ENCODE peak calls at places on chromosome X, in six cellular contexts. E is lung, K is ovary, P is neuronal stem cell, C is A673, X is iPS DF 6.9. J is an unnamed sample.

GRCh38 chrX:136450050-136450830 is 37.5 kb upstream of the BRS3 start:
- DNase-seq in K (no peak), C (no peak), P (no peak), X (no peak), E (no peak), J (no peak)

GRCh38 chrX:49191033-49191871 is 5.1 kb upstream of the PRICKLE3 start:
- DNase-seq in P (peak), C (peak), X (peak), E (peak), K (peak), J (peak)

GRCh38 chrX:13103111-13103913 is 58.9 kb upstream of the FAM9C start:
- DNase-seq in K (no peak), E (no peak), X (no peak), P (no peak), C (no peak), J (no peak)

GRCh38 chrX:23386726-23387125 is 52.1 kb downstream of the PTCHD1 start:
- DNase-seq in E (no peak), P (no peak), C (no peak), K (no peak), X (no peak), J (no peak)

GRCh38 chrX:68931345-68931744 is 102.5 kb downstream of the EFNB1 start:
- DNase-seq in K (no peak), X (no peak), E (no peak), C (no peak), P (no peak), J (no peak)

GRCh38 chrX:46582964-46583363 is 9.4 kb downstream of the CHST7 start:
- DNase-seq in K (no peak), C (peak), X (no peak), P (no peak), E (no peak), J (no peak)

GRCh38 chrX:22486326-22486725 is 213.6 kb downstream of the CBLL2 start:
- DNase-seq in P (no peak), K (no peak), E (no peak), X (no peak), C (peak), J (no peak)

GRCh38 chrX:134933248-134933647 is 57.5 kb upstream of the SMIM10 start:
- DNase-seq in C (no peak), X (no peak), K (no peak), E (no peak), P (no peak), J (no peak)

GRCh38 chrX:132665676-132666075 is 176.8 kb upstream of the MBNL3 start:
- DNase-seq in C (no peak), K (no peak), E (no peak), P (no peak), X (no peak), J (no peak)

GRCh38 chrX:69016220-69016941 is 148.9 kb downstream of the PJA1 start:
- DNase-seq in K (no peak), P (no peak), C (no peak), X (no peak), E (peak), J (no peak)

GRCh38 chrX:10508891-10509290 is 111.5 kb downstream of the MID1 start:
- DNase-seq in P (no peak), K (no peak), C (no peak), X (peak), E (no peak), J (no peak)

GRCh38 chrX:10506781-10507180 is 113.6 kb downstream of the MID1 start:
- DNase-seq in K (no peak), C (no peak), X (no peak), E (no peak), P (no peak), J (no peak)

GRCh38 chrX:10507876-10508275 is 112.5 kb downstream of the MID1 start:
- DNase-seq in E (no peak), X (no peak), K (no peak), C (no peak), P (no peak), J (no peak)

GRCh38 chrX:10507181-10507580 is 113.2 kb downstream of the MID1 start:
- DNase-seq in E (no peak), P (no peak), X (no peak), C (no peak), K (peak), J (no peak)

GRCh38 chrX:10509397-10509796 is 111.0 kb downstream of the MID1 start:
- DNase-seq in E (no peak), K (no peak), X (no peak), P (no peak), C (no peak), J (no peak)
- H3K27ac ChIP-seq in E (no peak), K (no peak), X (no peak), P (no peak), C (no peak), J (no peak)

GRCh38 chrX:78315745-78316144 is 11.7 kb downstream of the CYSLTR1 start:
- DNase-seq in E (no peak), K (no peak), C (no peak), P (no peak), X (no peak), J (no peak)

GRCh38 chrX:78314561-78314960 is 12.8 kb downstream of the CYSLTR1 start:
- DNase-seq in C (no peak), K (no peak), P (no peak), E (no peak), X (no peak), J (no peak)

GRCh38 chrX:78307665-78308064 is 19.7 kb downstream of the CYSLTR1 start:
- DNase-seq in P (no peak), E (no peak), X (no peak), C (no peak), K (no peak), J (no peak)

GRCh38 chrX:78316310-78316709 is 11.1 kb downstream of the CYSLTR1 start:
- DNase-seq in K (no peak), E (no peak), P (no peak), C (no peak), X (no peak), J (no peak)

GRCh38 chrX:78313526-78313925 is 13.9 kb downstream of the CYSLTR1 start:
- DNase-seq in P (no peak), X (no peak), E (no peak), C (no peak), K (no peak), J (no peak)
- H3K27ac ChIP-seq in P (no peak), X (no peak), E (no peak), C (no peak), K (no peak), J (no peak)

GRCh38 chrX:9676311-9676710 is 89.3 kb downstream of the GPR143 start:
- DNase-seq in P (no peak), K (no peak), X (no peak), E (no peak), C (no peak), J (no peak)

GRCh38 chrX:9676738-9677097 is 88.9 kb downstream of the GPR143 start:
- DNase-seq in P (no peak), K (no peak), E (no peak), X (no peak), C (no peak), J (no peak)

GRCh38 chrX:9678215-9678980 is 87.2 kb downstream of the GPR143 start:
- DNase-seq in X (no peak), P (no peak), E (no peak), K (no peak), C (no peak), J (no peak)

GRCh38 chrX:9681011-9681410 is 84.6 kb downstream of the GPR143 start:
- DNase-seq in P (no peak), C (no peak), K (no peak), E (no peak), X (no peak), J (no peak)

GRCh38 chrX:9677098-9677739 is 88.4 kb downstream of the GPR143 start:
- DNase-seq in E (no peak), P (no peak), K (no peak), X (no peak), C (no peak), J (no peak)
- H3K27ac ChIP-seq in E (no peak), P (no peak), K (no peak), X (no peak), C (no peak), J (no peak)

GRCh38 chrX:73916931-73917657 is 354.1 kb downstream of the CHIC1 start:
- DNase-seq in X (no peak), E (no peak), P (peak), C (peak), K (no peak), J (no peak)
- H3K27ac ChIP-seq in X (no peak), E (no peak), P (peak), C (peak), K (no peak), J (no peak)

GRCh38 chrX:72712094-72712755 is 1.9 kb downstream of the PHKA1 start:
- DNase-seq in C (no peak), P (no peak), X (no peak), K (no peak), E (no peak), J (no peak)

GRCh38 chrX:72714471-72714916 is 388 bp upstream of the PHKA1 start:
- DNase-seq in X (peak), P (peak), C (peak), E (peak), K (peak), J (peak)

GRCh38 chrX:72715546-72715945 is 1.4 kb upstream of the PHKA1 start:
- DNase-seq in C (no peak), K (no peak), E (no peak), P (no peak), X (no peak), J (no peak)

GRCh38 chrX:72716766-72717165 is 2.7 kb upstream of the PHKA1 start:
- DNase-seq in C (no peak), K (no peak), E (no peak), P (no peak), X (no peak), J (no peak)

DNA sequence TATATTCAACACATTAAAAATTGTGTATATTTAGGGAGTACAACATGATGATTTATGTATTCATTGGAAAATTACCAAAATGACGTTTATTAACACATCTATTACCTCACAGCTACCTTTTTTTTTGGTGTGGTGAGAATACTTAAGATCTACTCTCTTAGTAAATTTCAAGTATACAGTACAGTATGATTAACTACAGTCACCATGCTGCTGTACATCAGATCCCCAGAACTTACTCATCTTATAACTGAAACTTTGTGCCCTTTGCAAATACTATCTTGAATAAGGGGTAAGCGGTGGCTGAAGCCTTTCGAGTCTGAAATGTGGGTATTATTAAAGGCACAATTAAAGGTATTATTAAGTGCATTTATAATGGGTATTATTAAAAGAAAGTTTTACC is 976 bp downstream of the PHKA1 start:
- DNase-seq in K (no peak), P (no peak), X (no peak), C (no peak), E (no peak), J (no peak)
- H3K27ac ChIP-seq in K (peak), P (no peak), X (no peak), C (no peak), E (no peak), J (peak)

J was measured in psoas muscle.